ENCODE peak calls at places on chromosomes 3 and 15, in six cellular contexts. One of them, this sample, is unnamed.

GRCh38 chr3:118544458-118544857 is 490.2 kb downstream of the IGSF11 start:
- DNase-seq in heart right ventricle: no peak
- DNase-seq in adrenal gland: no peak
- DNase-seq in AG10803: no peak
- DNase-seq in heart left ventricle: no peak
- DNase-seq in cardiac muscle cell: no peak
- DNase-seq in this sample: no peak

GRCh38 chr3:152260026-152260425 is 8.7 kb upstream of the MBNL1 start:
- DNase-seq in heart right ventricle: no peak
- DNase-seq in adrenal gland: no peak
- DNase-seq in AG10803: no peak
- DNase-seq in heart left ventricle: no peak
- DNase-seq in cardiac muscle cell: peak; percentile 34
- DNase-seq in this sample: no peak

GRCh38 chr3:150760431-150761200 is 2.4 kb downstream of the SIAH2 start:
- DNase-seq in heart right ventricle: no peak
- DNase-seq in adrenal gland: no peak
- DNase-seq in AG10803: no peak
- DNase-seq in heart left ventricle: no peak
- DNase-seq in cardiac muscle cell: no peak
- DNase-seq in this sample: no peak

GRCh38 chr3:161069441-161070251 is 35.5 kb downstream of the B3GALNT1 start:
- DNase-seq in heart right ventricle: no peak
- DNase-seq in adrenal gland: peak; percentile 8
- DNase-seq in AG10803: peak; percentile 58
- DNase-seq in heart left ventricle: no peak
- DNase-seq in cardiac muscle cell: peak; percentile 68
- DNase-seq in this sample: peak; percentile 36

GRCh38 chr15:77064539-77065308 is 6.2 kb downstream of the TSPAN3 start:
- DNase-seq in heart right ventricle: no peak
- DNase-seq in adrenal gland: peak; percentile 35
- DNase-seq in AG10803: no peak
- DNase-seq in heart left ventricle: no peak
- DNase-seq in cardiac muscle cell: no peak
- DNase-seq in this sample: no peak

GRCh38 chr3:5010706-5011554 is 31.7 kb downstream of the BHLHE40 start:
- DNase-seq in heart right ventricle: no peak
- DNase-seq in adrenal gland: no peak
- DNase-seq in AG10803: peak; percentile 78
- DNase-seq in heart left ventricle: no peak
- DNase-seq in cardiac muscle cell: no peak
- DNase-seq in this sample: no peak

GRCh38 chr3:181230258-181230657 is 240.7 kb upstream of the DNAJC19 start:
- DNase-seq in heart right ventricle: no peak
- DNase-seq in adrenal gland: peak; percentile 2
- DNase-seq in AG10803: no peak
- DNase-seq in heart left ventricle: no peak
- DNase-seq in cardiac muscle cell: no peak
- DNase-seq in this sample: no peak

GRCh38 chr3:113557374-113557773 is 25.0 kb downstream of the SIDT1 start:
- DNase-seq in heart right ventricle: no peak
- DNase-seq in adrenal gland: no peak
- DNase-seq in AG10803: peak; percentile 32
- DNase-seq in heart left ventricle: no peak
- DNase-seq in cardiac muscle cell: peak; percentile 54
- DNase-seq in this sample: peak; percentile 51

GRCh38 chr3:146142757-146143156 is 18.2 kb downstream of the PLOD2 start:
- DNase-seq in heart right ventricle: no peak
- DNase-seq in adrenal gland: peak; percentile 19
- DNase-seq in AG10803: peak; percentile 43
- DNase-seq in heart left ventricle: no peak
- DNase-seq in cardiac muscle cell: peak; percentile 59
- DNase-seq in this sample: peak; percentile 53

GRCh38 chr3:113117511-113118302 is 93.7 kb upstream of the BOC start:
- DNase-seq in heart right ventricle: no peak
- DNase-seq in adrenal gland: no peak
- DNase-seq in AG10803: peak; percentile 67
- DNase-seq in heart left ventricle: no peak
- DNase-seq in cardiac muscle cell: peak; percentile 91
- DNase-seq in this sample: peak; percentile 56

GRCh38 chr15:70789213-70789612 is 25.9 kb upstream of the UACA start:
- DNase-seq in heart right ventricle: no peak
- DNase-seq in adrenal gland: no peak
- DNase-seq in AG10803: no peak
- DNase-seq in heart left ventricle: no peak
- DNase-seq in cardiac muscle cell: peak; percentile 41
- DNase-seq in this sample: no peak

GRCh38 chr3:72487946-72488735 is 360.1 kb downstream of the SHQ1 start:
- DNase-seq in heart right ventricle: no peak
- DNase-seq in adrenal gland: no peak
- DNase-seq in AG10803: peak; percentile 69
- DNase-seq in heart left ventricle: no peak
- DNase-seq in cardiac muscle cell: peak; percentile 27
- DNase-seq in this sample: no peak

GRCh38 chr3:81463761-81464160 is 297.7 kb downstream of the GBE1 start:
- DNase-seq in heart right ventricle: no peak
- DNase-seq in adrenal gland: no peak
- DNase-seq in AG10803: peak; percentile 68
- DNase-seq in heart left ventricle: no peak
- DNase-seq in cardiac muscle cell: no peak
- DNase-seq in this sample: peak; percentile 19

GRCh38 chr3:62414786-62415185 is 41.4 kb upstream of the FEZF2 start:
- DNase-seq in heart right ventricle: no peak
- DNase-seq in adrenal gland: no peak
- DNase-seq in AG10803: no peak
- DNase-seq in heart left ventricle: no peak
- DNase-seq in cardiac muscle cell: no peak
- DNase-seq in this sample: no peak

GRCh38 chr15:55552926-55553325 is 35.2 kb downstream of the PYGO1 start:
- DNase-seq in heart right ventricle: peak; percentile 37
- DNase-seq in adrenal gland: peak; percentile 24
- DNase-seq in AG10803: peak; percentile 18
- DNase-seq in heart left ventricle: peak; percentile 79
- DNase-seq in cardiac muscle cell: peak; percentile 70
- DNase-seq in this sample: no peak

GRCh38 chr3:19250959-19251610 is 102.8 kb downstream of the KCNH8 start:
- DNase-seq in heart right ventricle: no peak
- DNase-seq in adrenal gland: peak; percentile 46
- DNase-seq in AG10803: no peak
- DNase-seq in heart left ventricle: no peak
- DNase-seq in cardiac muscle cell: no peak
- DNase-seq in this sample: no peak

GRCh38 chr3:12750658-12751071 is 8.4 kb downstream of the TMEM40 start:
- DNase-seq in heart right ventricle: no peak
- DNase-seq in adrenal gland: peak; percentile 15
- DNase-seq in AG10803: peak; percentile 96
- DNase-seq in heart left ventricle: peak; percentile 33
- DNase-seq in cardiac muscle cell: peak; percentile 94
- DNase-seq in this sample: peak; percentile 83

GRCh38 chr15:83018477-83018876 is 7.0 kb upstream of the C15orf40 start:
- DNase-seq in heart right ventricle: no peak
- DNase-seq in adrenal gland: no peak
- DNase-seq in AG10803: no peak
- DNase-seq in heart left ventricle: no peak
- DNase-seq in cardiac muscle cell: no peak
- DNase-seq in this sample: no peak

GRCh38 chr15:41285285-41285684 is 47.1 kb downstream of the OIP5 start:
- DNase-seq in heart right ventricle: no peak
- DNase-seq in adrenal gland: no peak
- DNase-seq in AG10803: no peak
- DNase-seq in heart left ventricle: no peak
- DNase-seq in cardiac muscle cell: no peak
- DNase-seq in this sample: no peak

GRCh38 chr15:31453558-31454318 is 127.1 kb downstream of the KLF13 start:
- DNase-seq in heart right ventricle: no peak
- DNase-seq in adrenal gland: no peak
- DNase-seq in AG10803: no peak
- DNase-seq in heart left ventricle: no peak
- DNase-seq in cardiac muscle cell: no peak
- DNase-seq in this sample: no peak

GRCh38 chr3:117786339-117786738 is 1076.8 kb downstream of the TUSC7 start:
- DNase-seq in heart right ventricle: no peak
- DNase-seq in adrenal gland: no peak
- DNase-seq in AG10803: peak; percentile 8
- DNase-seq in heart left ventricle: no peak
- DNase-seq in cardiac muscle cell: no peak
- DNase-seq in this sample: no peak

GRCh38 chr3:115040673-115041286 is 106.3 kb downstream of the ZBTB20 start:
- DNase-seq in heart right ventricle: no peak
- DNase-seq in adrenal gland: peak; percentile 35
- DNase-seq in AG10803: peak; percentile 56
- DNase-seq in heart left ventricle: no peak
- DNase-seq in cardiac muscle cell: peak; percentile 69
- DNase-seq in this sample: peak; percentile 43

GRCh38 chr15:78564743-78565096 is 600 bp upstream of the CHRNA5 start:
- DNase-seq in heart right ventricle: no peak
- DNase-seq in adrenal gland: no peak
- DNase-seq in AG10803: no peak
- DNase-seq in heart left ventricle: no peak
- DNase-seq in cardiac muscle cell: no peak
- DNase-seq in this sample: no peak

GRCh38 chr15:78565097-78565950 is at the start of gene CHRNA5:
- DNase-seq in heart right ventricle: peak; percentile 87
- DNase-seq in adrenal gland: peak; percentile 94
- DNase-seq in AG10803: peak; percentile 66
- DNase-seq in heart left ventricle: peak; percentile 77
- DNase-seq in cardiac muscle cell: peak; percentile 90
- DNase-seq in this sample: peak; percentile 76

GRCh38 chr15:78567541-78567940 is 2.2 kb downstream of the CHRNA5 start:
- DNase-seq in heart right ventricle: no peak
- DNase-seq in adrenal gland: no peak
- DNase-seq in AG10803: no peak
- DNase-seq in heart left ventricle: no peak
- DNase-seq in cardiac muscle cell: no peak
- DNase-seq in this sample: no peak

GRCh38 chr15:78563092-78563491 is 2.2 kb upstream of the CHRNA5 start:
- DNase-seq in heart right ventricle: no peak
- DNase-seq in adrenal gland: no peak
- DNase-seq in AG10803: no peak
- DNase-seq in heart left ventricle: no peak
- DNase-seq in cardiac muscle cell: no peak
- DNase-seq in this sample: no peak

GRCh38 chr15:78565951-78566774 is 843 bp downstream of the CHRNA5 start:
- DNase-seq in heart right ventricle: no peak
- DNase-seq in adrenal gland: no peak
- DNase-seq in AG10803: peak; percentile 11
- DNase-seq in heart left ventricle: no peak
- DNase-seq in cardiac muscle cell: peak; percentile 14
- DNase-seq in this sample: peak; percentile 19
- TF ChIP-seq CTCF in heart right ventricle: no peak
- TF ChIP-seq CTCF in adrenal gland: peak; percentile 25
- TF ChIP-seq CTCF in AG10803: peak; percentile 37
- TF ChIP-seq CTCF in heart left ventricle: no peak
- TF ChIP-seq CTCF in cardiac muscle cell: peak; percentile 10
- TF ChIP-seq CTCF in this sample: peak; percentile 36

DNA sequence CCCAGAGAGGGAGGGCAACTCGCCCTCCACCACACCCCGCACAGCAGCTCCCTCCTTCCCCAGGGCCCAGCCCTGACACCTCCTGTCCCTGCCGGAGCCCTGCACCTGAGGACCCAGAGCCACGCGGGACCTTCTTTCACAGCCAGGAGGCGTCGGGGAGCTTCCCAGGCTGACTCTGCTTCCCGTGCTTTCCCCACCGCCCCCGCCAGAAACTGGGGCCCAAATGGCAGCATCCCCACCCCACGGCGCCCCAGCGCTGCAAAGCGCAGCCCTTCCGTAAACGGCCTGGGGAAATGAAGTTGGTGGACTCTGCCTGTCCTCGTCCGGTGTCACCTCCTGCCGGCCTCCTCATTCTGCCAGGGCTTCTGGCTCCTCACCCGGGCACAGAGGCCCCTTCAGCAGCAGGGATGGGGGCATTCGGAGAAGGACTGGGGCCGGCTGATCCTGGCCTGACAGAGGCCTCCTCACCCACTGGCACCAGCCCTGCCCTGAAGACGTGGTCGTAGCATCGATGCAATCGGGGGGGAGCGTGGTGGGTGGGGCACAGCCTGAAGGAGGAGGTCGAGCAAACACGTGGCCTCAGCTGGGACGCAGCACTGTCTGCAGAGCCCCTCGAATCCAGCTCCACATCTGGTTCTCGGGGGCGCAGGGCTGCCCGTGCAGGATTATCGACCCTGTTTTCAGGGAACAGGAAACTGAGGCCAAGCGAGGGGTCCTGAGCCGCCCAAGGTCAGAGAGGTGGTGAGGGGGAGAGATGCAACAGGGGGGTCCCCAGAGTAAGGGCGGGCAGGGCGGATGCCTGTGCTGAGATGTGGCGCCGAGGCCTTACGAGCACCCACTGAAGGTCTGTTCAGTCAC is 235.4 kb downstream of the XXYLT1 start:
- DNase-seq in heart right ventricle: no peak
- DNase-seq in adrenal gland: no peak
- DNase-seq in AG10803: no peak
- DNase-seq in heart left ventricle: no peak
- DNase-seq in cardiac muscle cell: no peak
- DNase-seq in this sample: no peak
- TF ChIP-seq CTCF in heart right ventricle: peak; percentile 20
- TF ChIP-seq CTCF in adrenal gland: no peak
- TF ChIP-seq CTCF in AG10803: no peak
- TF ChIP-seq CTCF in heart left ventricle: no peak
- TF ChIP-seq CTCF in cardiac muscle cell: peak; percentile 27
- TF ChIP-seq CTCF in this sample: peak; percentile 53

DNA sequence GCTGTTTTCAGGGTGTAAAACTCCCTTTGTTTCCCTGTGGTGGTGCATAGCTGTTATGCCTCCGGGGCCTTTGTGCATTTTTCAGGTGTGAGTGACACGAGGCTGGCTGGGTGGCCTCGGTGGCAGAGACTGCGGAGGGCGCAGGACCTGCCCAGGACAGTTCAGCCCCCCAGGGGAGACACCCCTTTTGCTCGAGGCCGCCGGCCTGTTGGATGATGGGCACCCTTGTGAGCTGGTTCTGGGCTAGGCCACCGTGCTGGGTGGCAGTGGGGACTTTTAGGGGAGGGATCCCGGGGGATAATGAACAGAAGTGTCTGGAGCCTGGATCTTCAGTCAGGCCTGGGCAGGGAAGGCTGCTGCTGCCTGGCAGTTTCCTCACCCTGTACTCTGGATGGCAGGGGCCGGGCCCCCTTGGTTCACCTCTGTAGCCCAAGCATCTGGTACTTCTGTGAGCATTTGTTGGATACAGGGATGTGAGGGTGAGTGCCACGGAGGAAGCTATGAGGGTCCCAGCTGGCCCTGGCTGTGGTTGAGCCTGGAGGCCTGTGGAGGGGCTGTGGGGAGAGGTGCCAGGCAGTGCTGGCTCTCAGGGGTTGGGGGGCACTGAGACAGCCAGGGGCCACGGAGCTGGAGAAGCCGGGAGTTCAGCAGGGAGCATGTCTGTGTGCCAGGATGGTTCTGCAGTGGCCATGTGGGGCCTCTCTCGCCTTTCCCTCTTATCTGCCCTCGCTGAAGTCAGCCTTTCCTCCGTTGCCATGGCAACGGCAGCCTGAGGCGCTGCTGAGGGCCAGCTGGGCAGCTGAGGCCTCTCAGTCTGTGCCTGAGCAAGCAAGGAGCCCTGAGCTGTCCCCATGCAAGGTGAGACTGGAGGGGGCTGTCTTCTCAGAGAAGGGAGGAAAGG is 49.0 kb downstream of the KY start:
- DNase-seq in heart right ventricle: no peak
- DNase-seq in adrenal gland: peak; percentile 67
- DNase-seq in AG10803: peak; percentile 56
- DNase-seq in heart left ventricle: peak; percentile 43
- DNase-seq in cardiac muscle cell: peak; percentile 93
- DNase-seq in this sample: peak; percentile 63
- TF ChIP-seq CTCF in heart right ventricle: no peak
- TF ChIP-seq CTCF in adrenal gland: no peak
- TF ChIP-seq CTCF in AG10803: no peak
- TF ChIP-seq CTCF in heart left ventricle: no peak
- TF ChIP-seq CTCF in cardiac muscle cell: no peak
- TF ChIP-seq CTCF in this sample: no peak

GRCh38 chr3:100463002-100463401 is 29.4 kb upstream of the TMEM45A start:
- DNase-seq in heart right ventricle: no peak
- DNase-seq in adrenal gland: peak; percentile 66
- DNase-seq in AG10803: peak; percentile 77
- DNase-seq in heart left ventricle: no peak
- DNase-seq in cardiac muscle cell: peak; percentile 85
- DNase-seq in this sample: peak; percentile 74
- TF ChIP-seq CTCF in heart right ventricle: peak; percentile 71
- TF ChIP-seq CTCF in adrenal gland: peak; percentile 91
- TF ChIP-seq CTCF in AG10803: peak; percentile 86
- TF ChIP-seq CTCF in heart left ventricle: peak; percentile 59
- TF ChIP-seq CTCF in cardiac muscle cell: peak; percentile 73
- TF ChIP-seq CTCF in this sample: peak; percentile 92

This sample was measured in HFFc6.